ENCODE peak calls at places on chromosomes 7 and 10, in five cellular contexts. M, J, Q, U and A are unnamed samples.

GRCh38 chr10:71748671-71749191 is 24.6 kb downstream of the VSIR start:
- DNase-seq in M (peak), J (no peak), Q (no peak), U (peak), A (no peak)

GRCh38 chr10:71436268-71436922 is 39.7 kb downstream of the CDH23 start:
- DNase-seq in M (no peak), J (no peak), Q (no peak), U (no peak), A (no peak)

GRCh38 chr7:132430863-132431822 is 145.1 kb downstream of the PLXNA4 start:
- DNase-seq in M (peak), J (no peak), Q (no peak), U (no peak), A (no peak)

GRCh38 chr7:128791968-128792319 is at the start of gene CCDC136:
- DNase-seq in M (no peak), J (no peak), Q (no peak), U (no peak), A (no peak)

GRCh38 chr10:86827639-86828038 is 71.2 kb downstream of the BMPR1A start:
- DNase-seq in M (no peak), J (no peak), Q (no peak), U (no peak), A (no peak)

GRCh38 chr7:45098983-45099839 is 10.4 kb upstream of the NACAD start:
- DNase-seq in M (no peak), J (no peak), Q (no peak), U (no peak), A (no peak)

GRCh38 chr10:99007457-99007856 is 228.2 kb downstream of the HPSE2 start:
- DNase-seq in M (peak), J (no peak), Q (no peak), U (no peak), A (no peak)

GRCh38 chr10:17954856-17955255 is 3.1 kb downstream of the SLC39A12 start:
- DNase-seq in M (no peak), J (no peak), Q (no peak), U (no peak), A (no peak)

GRCh38 chr7:55187701-55188491 is 169.1 kb downstream of the EGFR start:
- DNase-seq in M (no peak), J (no peak), Q (peak), U (no peak), A (no peak)

GRCh38 chr7:57415730-57416129 is 34.2 kb upstream of the ZNF716 start:
- DNase-seq in M (no peak), J (no peak), Q (no peak), U (no peak), A (no peak)

GRCh38 chr10:110613996-110614495 is 30.1 kb upstream of the RBM20 start:
- DNase-seq in M (no peak), J (no peak), Q (no peak), U (peak), A (no peak)

GRCh38 chr7:10908600-10908999 is 65.1 kb upstream of the PHF14 start:
- DNase-seq in M (no peak), J (no peak), Q (peak), U (no peak), A (no peak)

GRCh38 chr10:86262671-86263165 is 103.9 kb downstream of the GRID1 start:
- DNase-seq in M (no peak), J (no peak), Q (peak), U (no peak), A (no peak)

GRCh38 chr7:94253696-94254095 is 141.0 kb upstream of the COL1A2 start:
- DNase-seq in M (no peak), J (no peak), Q (no peak), U (no peak), A (no peak)

GRCh38 chr7:158251061-158251965 is 336.3 kb downstream of the PTPRN2 start:
- DNase-seq in M (no peak), J (no peak), Q (peak), U (no peak), A (no peak)

GRCh38 chr7:46322937-46323336 is 401.9 kb upstream of the IGFBP3 start:
- DNase-seq in M (no peak), J (no peak), Q (no peak), U (no peak), A (no peak)

GRCh38 chr7:56229631-56230030 is 113.4 kb upstream of the NUPR2 start:
- DNase-seq in M (peak), J (no peak), Q (no peak), U (no peak), A (no peak)

GRCh38 chr10:121615401-121615800 is 17.2 kb upstream of the FGFR2 start:
- DNase-seq in M (no peak), J (no peak), Q (no peak), U (no peak), A (no peak)

DNA sequence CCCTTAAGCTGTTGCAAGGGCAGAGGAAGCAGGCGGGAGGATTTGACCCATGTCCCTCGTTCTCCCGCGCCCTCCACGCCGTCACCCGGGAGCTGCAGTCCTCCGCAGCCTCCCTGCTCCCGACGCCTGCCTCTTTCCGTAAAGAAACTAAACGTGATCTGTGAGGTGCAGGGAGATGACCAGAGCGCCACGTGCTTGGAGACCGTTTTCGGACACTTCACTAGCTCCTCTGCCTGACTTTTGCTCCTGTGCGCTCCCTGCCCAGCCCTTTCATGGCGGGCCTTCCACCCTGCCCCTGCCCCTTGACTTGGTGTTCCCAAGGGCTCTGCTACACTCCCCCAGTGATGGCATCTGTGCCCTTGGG is 171.2 kb downstream of the LSM5 start:
- DNase-seq in M (no peak), J (no peak), Q (no peak), U (no peak), A (no peak)
- TF ChIP-seq JUND in M (no peak), J (no peak), Q (no peak), U (no peak), A (no peak)

DNA sequence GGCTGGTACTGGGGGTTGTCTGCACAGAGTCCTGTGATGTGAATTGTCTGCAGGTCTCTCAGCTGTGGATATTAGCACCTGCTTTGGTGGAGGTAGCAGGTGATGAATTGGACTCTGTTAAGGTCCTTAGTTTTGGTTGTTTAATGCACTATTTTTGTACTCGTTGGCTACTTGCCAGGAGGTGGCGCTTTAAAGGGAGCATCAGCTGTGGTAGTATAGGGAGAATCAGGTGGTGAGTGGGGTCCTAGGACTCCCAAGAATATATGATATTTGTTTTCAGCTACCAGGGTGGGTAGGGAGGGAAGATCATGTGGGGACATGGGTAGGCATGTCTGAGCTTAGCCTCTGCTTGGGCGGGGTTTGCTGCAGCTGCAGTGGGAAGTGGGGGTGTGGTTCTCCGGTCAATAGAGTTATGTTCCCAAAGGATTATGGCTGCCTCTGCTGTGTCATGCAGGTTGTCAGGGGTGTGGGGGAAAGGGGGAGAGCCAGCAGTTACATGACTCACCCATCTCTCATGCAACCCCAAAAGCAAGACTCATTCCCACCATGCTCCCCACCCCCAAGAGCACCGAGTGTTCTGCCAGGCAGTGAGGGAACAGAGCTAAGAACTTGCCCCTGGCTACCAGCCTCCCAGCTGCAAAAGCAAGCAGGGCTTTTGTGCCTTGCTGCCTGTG is 53.7 kb upstream of the ZNF273 start:
- DNase-seq in M (peak), J (no peak), Q (no peak), U (no peak), A (peak)
- TF ChIP-seq JUND in M (no peak), J (no peak), Q (no peak), U (no peak), A (no peak)

DNA sequence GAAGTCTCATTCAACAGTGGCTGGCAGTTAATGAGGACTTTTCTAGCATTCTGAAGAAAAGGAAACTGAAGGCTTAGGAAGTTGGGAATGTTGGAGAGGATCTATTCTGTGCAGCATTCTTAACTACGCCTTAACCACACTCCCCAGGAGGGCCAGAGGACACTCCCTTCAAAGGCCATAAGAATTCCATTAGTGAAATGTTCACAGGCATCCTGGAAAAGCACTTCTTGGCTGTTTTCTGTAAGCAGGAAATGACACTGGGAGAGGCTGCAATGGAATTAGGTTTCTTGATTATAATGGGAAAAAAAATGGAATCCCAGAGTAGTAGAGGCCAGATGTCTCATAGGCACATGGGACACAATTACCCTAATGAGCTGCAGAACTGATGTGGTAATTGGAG is 188.9 kb downstream of the ARHGAP12 start:
- DNase-seq in M (no peak), J (no peak), Q (no peak), U (no peak), A (no peak)
- TF ChIP-seq JUND in M (no peak), J (no peak), Q (no peak), U (no peak), A (no peak)

DNA sequence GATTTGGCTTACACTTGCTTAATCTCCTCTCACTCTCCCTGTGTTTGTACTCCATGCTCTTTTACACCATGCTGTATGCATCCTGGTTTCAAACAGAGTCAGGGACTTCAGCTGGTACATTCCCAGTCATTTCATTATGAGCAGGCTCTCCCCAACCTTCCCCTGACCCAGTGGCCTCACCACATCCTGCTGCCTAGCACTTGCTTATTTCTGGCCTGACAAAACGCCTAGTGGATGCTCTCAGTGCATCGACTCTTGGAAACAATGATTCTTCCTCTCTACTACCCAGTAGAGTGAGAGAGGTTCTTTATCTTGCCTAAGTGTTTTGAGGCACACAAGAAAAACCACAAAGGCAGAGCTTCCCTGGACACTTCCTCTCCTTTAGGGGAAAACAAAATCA is 63.4 kb downstream of the CAV1 start:
- DNase-seq in M (no peak), J (no peak), Q (no peak), U (no peak), A (no peak)
- TF ChIP-seq JUND in M (no peak), J (no peak), Q (no peak), U (no peak), A (no peak)

GRCh38 chr10:61781969-61782403 is 119.3 kb downstream of the CABCOCO1 start:
- DNase-seq in M (no peak), J (no peak), Q (no peak), U (no peak), A (no peak)
- TF ChIP-seq JUND in M (no peak), J (peak), Q (no peak), U (no peak), A (no peak)

DNA sequence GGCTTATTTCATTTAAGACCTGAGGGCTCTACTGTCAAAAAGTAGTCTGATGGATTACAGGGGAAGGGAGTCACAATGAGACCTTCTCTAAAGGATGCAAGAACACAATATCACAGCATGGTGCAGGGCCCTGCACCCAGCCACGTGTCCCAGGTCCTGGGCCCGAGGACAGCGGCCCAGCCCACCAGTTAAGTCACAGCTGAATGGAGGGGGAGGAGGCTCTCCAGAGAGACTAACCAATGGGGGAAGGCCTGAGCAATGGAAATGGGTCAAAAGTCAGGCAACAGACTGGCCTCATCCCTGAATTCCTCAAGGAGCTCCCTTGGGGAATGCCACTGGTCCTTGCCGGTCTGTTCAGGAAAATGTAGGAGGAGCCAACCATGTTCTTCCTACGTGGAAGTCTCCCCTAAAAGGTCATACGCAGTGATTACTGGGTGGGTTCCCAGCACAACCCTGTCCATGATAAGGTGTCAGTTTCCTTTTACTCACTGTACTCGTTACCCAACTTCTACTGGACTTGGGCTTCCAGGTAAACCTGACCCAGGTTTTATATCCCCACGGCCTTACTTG is 28.3 kb downstream of the CCDC3 start:
- DNase-seq in M (no peak), J (no peak), Q (no peak), U (no peak), A (no peak)
- TF ChIP-seq JUND in M (no peak), J (no peak), Q (no peak), U (no peak), A (no peak)

GRCh38 chr7:141207661-141208060 is 133.8 kb downstream of the TMEM178B start:
- DNase-seq in M (no peak), J (no peak), Q (no peak), U (no peak), A (no peak)

GRCh38 chr7:141217938-141218337 is 144.1 kb downstream of the TMEM178B start:
- DNase-seq in M (no peak), J (no peak), Q (no peak), U (no peak), A (no peak)

GRCh38 chr7:141208539-141208938 is 134.7 kb downstream of the TMEM178B start:
- DNase-seq in M (no peak), J (no peak), Q (no peak), U (no peak), A (no peak)

GRCh38 chr7:141210862-141211261 is 137.0 kb downstream of the TMEM178B start:
- DNase-seq in M (no peak), J (no peak), Q (no peak), U (no peak), A (no peak)

DNA sequence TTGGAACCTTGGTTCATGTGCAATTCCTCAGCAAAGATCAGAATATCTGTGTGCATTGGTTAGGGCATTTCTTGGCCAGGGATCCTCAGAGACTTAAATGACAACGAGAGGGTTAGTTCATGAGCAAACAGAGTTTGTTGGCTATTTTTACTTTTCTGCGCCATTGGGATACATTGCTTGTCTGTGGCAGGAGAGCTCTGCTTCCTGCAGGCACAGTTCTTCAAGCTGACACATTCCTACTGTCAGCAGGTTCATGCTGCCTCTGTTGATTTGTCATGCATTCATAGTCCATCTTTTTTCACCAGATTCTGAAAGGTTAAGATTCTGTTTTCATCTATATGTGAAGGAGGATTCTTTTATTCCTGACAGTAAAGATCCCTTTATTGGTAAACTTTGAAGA is 139.4 kb downstream of the TMEM178B start:
- DNase-seq in M (no peak), J (no peak), Q (no peak), U (no peak), A (no peak)
- TF ChIP-seq JUND in M (no peak), J (no peak), Q (no peak), U (no peak), A (no peak)

GRCh38 chr10:58641708-58642107 is 129.0 kb downstream of the BICC1 start:
- DNase-seq in M (no peak), J (no peak), Q (no peak), U (no peak), A (no peak)
- TF ChIP-seq JUND in M (peak), J (no peak), Q (no peak), U (no peak), A (no peak)

GRCh38 chr7:104955276-104955675 is 58.7 kb upstream of the KMT2E start:
- DNase-seq in M (no peak), J (no peak), Q (no peak), U (no peak), A (no peak)

GRCh38 chr7:104956753-104957450 is 57.1 kb upstream of the KMT2E start:
- DNase-seq in M (no peak), J (no peak), Q (no peak), U (peak), A (no peak)

GRCh38 chr7:104962781-104963180 is 51.2 kb upstream of the KMT2E start:
- DNase-seq in M (no peak), J (no peak), Q (no peak), U (no peak), A (no peak)

GRCh38 chr7:104960741-104961479 is 53.1 kb upstream of the KMT2E start:
- DNase-seq in M (no peak), J (no peak), Q (no peak), U (peak), A (no peak)

DNA sequence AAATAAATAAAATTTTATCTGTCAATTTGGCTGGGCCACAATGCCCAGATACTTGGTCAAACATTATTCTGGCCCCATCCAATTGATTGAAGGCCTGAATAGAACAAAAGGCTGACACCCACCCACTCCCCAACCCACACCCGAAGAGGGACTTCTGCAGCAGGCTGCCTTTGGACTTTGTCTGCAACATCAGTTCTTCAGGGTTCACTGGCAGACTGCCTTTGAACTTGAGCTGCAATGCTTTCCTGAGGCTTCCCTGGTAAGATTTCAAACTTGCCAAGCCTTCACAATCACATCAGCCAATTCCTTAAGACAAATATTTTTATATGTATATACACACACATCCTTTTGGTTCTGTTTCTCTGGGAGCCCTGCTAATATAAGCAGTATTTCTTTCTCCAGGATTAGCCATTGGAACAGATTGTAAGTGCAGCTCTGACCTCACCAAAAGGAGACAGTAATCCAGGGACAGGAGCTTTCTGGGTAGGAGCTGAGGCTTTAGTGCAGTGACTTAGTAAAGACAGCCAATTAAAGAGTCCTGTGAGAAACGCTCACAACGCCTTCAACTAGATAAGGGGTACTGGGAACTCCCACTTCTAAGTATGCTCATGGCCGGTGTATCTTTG is 55.6 kb upstream of the KMT2E start:
- DNase-seq in M (no peak), J (no peak), Q (no peak), U (no peak), A (no peak)
- TF ChIP-seq JUND in M (no peak), J (no peak), Q (no peak), U (no peak), A (no peak)